ENCODE peak calls at places on chromosomes 2 and 18, in eight cellular contexts. E is M059J, Z is activated gamma-delta T cell treated with Interleukin-2 at 50 U/mL for 16 hours, T is Caco-2, C is lower leg skin, S is right lobe of liver, V is hepatic stellate cell, N is T-helper 2 cell. H is an unnamed sample.
A peak's percentile ranks its signal among the peaks of the same experiment; 100 is the strongest.

GRCh38 chr2:235634435-235635152 is 140.8 kb downstream of the AGAP1 start:
- DNase-seq in E (peak; percentile 46), Z (no peak), T (no peak), C (no peak), S (no peak), V (peak; percentile 32), N (no peak), H (no peak)

GRCh38 chr2:30216157-30216556 is 15.2 kb upstream of the LBH start:
- DNase-seq in E (no peak), Z (no peak), T (no peak), C (no peak), S (no peak), V (no peak), N (no peak), H (no peak)

GRCh38 chr18:21112543-21113105 is 1.0 kb upstream of the ROCK1 start:
- DNase-seq in E (no peak), Z (no peak), T (no peak), C (no peak), S (no peak), V (peak; percentile 28), N (no peak), H (no peak)

GRCh38 chr18:8730080-8730827 is 24.9 kb downstream of the MTCL1 start:
- DNase-seq in E (peak; percentile 90), Z (no peak), T (peak; percentile 74), C (no peak), S (peak; percentile 76), V (peak; percentile 82), N (no peak), H (peak; percentile 77)

GRCh38 chr18:28108801-28109200 is 68.1 kb downstream of the CDH2 start:
- DNase-seq in E (peak; percentile 70), Z (no peak), T (no peak), C (no peak), S (no peak), V (no peak), N (no peak), H (no peak)

GRCh38 chr2:102736174-102736606 is 25.6 kb upstream of the TMEM182 start:
- DNase-seq in E (peak; percentile 29), Z (no peak), T (peak; percentile 47), C (peak; percentile 87), S (no peak), V (peak; percentile 46), N (no peak), H (no peak)

GRCh38 chr2:2836343-2837070 is 505.4 kb upstream of the MYT1L start:
- DNase-seq in E (no peak), Z (no peak), T (no peak), C (peak; percentile 72), S (no peak), V (no peak), N (no peak), H (peak; percentile 18)

GRCh38 chr2:55087501-55087900 is 37.2 kb upstream of the RTN4 start:
- DNase-seq in E (no peak), Z (no peak), T (no peak), C (no peak), S (no peak), V (no peak), N (no peak), H (no peak)

GRCh38 chr2:20992201-20992711 is 51.6 kb downstream of the APOB start:
- DNase-seq in E (peak; percentile 58), Z (no peak), T (peak; percentile 12), C (no peak), S (no peak), V (no peak), N (no peak), H (no peak)